ENCODE peak calls at places on chromosomes 2 and 18, in four cellular contexts. A, C, Q and R are unnamed samples.

GRCh38 chr2:56671973-56672569 is 488.3 kb downstream of the CCDC85A start:
- DNase-seq in A (no peak), C (no peak), Q (no peak), R (no peak)

GRCh38 chr18:45169610-45170009 is 445.7 kb upstream of the SLC14A2 start:
- DNase-seq in A (peak), C (no peak), Q (no peak), R (peak)

GRCh38 chr18:58674863-58675472 is 3.7 kb downstream of the MALT1 start:
- DNase-seq in A (peak), C (no peak), Q (no peak), R (no peak)

GRCh38 chr2:62858231-62858832 is 152.8 kb downstream of the EHBP1 start:
- DNase-seq in A (no peak), C (no peak), Q (no peak), R (no peak)

GRCh38 chr2:16295891-16296290 is 355.5 kb downstream of the MYCN start:
- DNase-seq in A (no peak), C (peak), Q (no peak), R (no peak)

GRCh38 chr18:21218862-21219261 is 23.2 kb upstream of the GREB1L start:
- DNase-seq in A (no peak), C (no peak), Q (no peak), R (no peak)

GRCh38 chr2:157349949-157350510 is 24.4 kb upstream of the ERMN start:
- DNase-seq in A (no peak), C (no peak), Q (no peak), R (peak)

GRCh38 chr18:76922107-76922506 is 99.8 kb downstream of the ZNF236 start:
- DNase-seq in A (peak), C (peak), Q (no peak), R (no peak)

GRCh38 chr18:62979172-62979571 is 263.8 kb downstream of the PHLPP1 start:
- DNase-seq in A (no peak), C (no peak), Q (no peak), R (no peak)